ENCODE peak calls at places on chromosomes 13 and 19, in five cellular contexts. O, N, W, M and I are unnamed samples.

GRCh38 chr13:112441226-112441625 is 65.1 kb downstream of the SPACA7 start:
- DNase-seq in O (no peak), N (no peak), W (no peak), M (no peak), I (no peak)

GRCh38 chr19:53989600-53990533 is 1.6 kb upstream of the CACNG6 start:
- DNase-seq in O (no peak), N (no peak), W (no peak), M (no peak), I (peak; percentile 77)

GRCh38 chr19:6697291-6697690 is 23.2 kb downstream of the C3 start:
- DNase-seq in O (no peak), N (no peak), W (no peak), M (no peak), I (no peak)

GRCh38 chr13:45267215-45267614 is 66.4 kb upstream of the KCTD4 start:
- DNase-seq in O (no peak), N (no peak), W (no peak), M (no peak), I (no peak)

GRCh38 chr13:93736909-93737308 is 510.3 kb downstream of the GPC6 start:
- DNase-seq in O (no peak), N (no peak), W (no peak), M (peak; percentile 10), I (no peak)

GRCh38 chr13:110214637-110215036 is 92.3 kb downstream of the COL4A1 start:
- DNase-seq in O (peak; percentile 56), N (no peak), W (no peak), M (no peak), I (no peak)

GRCh38 chr19:46546194-46546896 is 50.7 kb upstream of the PNMA8B start:
- DNase-seq in O (peak; percentile 14), N (no peak), W (no peak), M (peak; percentile 31), I (no peak)

GRCh38 chr19:5137571-5138124 is 168.7 kb downstream of the KDM4B start:
- DNase-seq in O (no peak), N (no peak), W (no peak), M (no peak), I (no peak)

GRCh38 chr19:15587663-15588062 is 27.4 kb upstream of the CYP4F8 start:
- DNase-seq in O (no peak), N (no peak), W (no peak), M (no peak), I (no peak)

GRCh38 chr13:45941261-45941660 is 89.7 kb upstream of the SIAH3 start:
- DNase-seq in O (no peak), N (no peak), W (no peak), M (no peak), I (no peak)

GRCh38 chr13:110135977-110136597 is 170.9 kb downstream of the COL4A1 start:
- DNase-seq in O (no peak), N (no peak), W (no peak), M (no peak), I (no peak)

GRCh38 chr19:14381689-14382474 is 638 bp downstream of the ADGRE5 start:
- DNase-seq in O (peak; percentile 20), N (peak; percentile 42), W (no peak), M (no peak), I (peak; percentile 43)

GRCh38 chr13:46347277-46347676 is 39.8 kb downstream of the RUBCNL start:
- DNase-seq in O (no peak), N (no peak), W (no peak), M (no peak), I (no peak)

GRCh38 chr19:43789029-43789428 is 8.3 kb upstream of the KCNN4 start:
- DNase-seq in O (peak; percentile 56), N (no peak), W (no peak), M (no peak), I (no peak)

GRCh38 chr13:113002206-113002821 is 33.3 kb downstream of the MCF2L start:
- DNase-seq in O (no peak), N (no peak), W (no peak), M (no peak), I (no peak)

GRCh38 chr13:110454227-110454859 is 107.2 kb downstream of the RAB20 start:
- DNase-seq in O (no peak), N (no peak), W (no peak), M (no peak), I (no peak)

GRCh38 chr19:30897034-30897433 is 452.2 kb downstream of the TSHZ3 start:
- DNase-seq in O (no peak), N (no peak), W (no peak), M (no peak), I (no peak)

GRCh38 chr19:56712609-56713008 is 41.1 kb upstream of the ZNF835 start:
- DNase-seq in O (no peak), N (no peak), W (no peak), M (no peak), I (no peak)

GRCh38 chr13:24280722-24281121 is 28.7 kb upstream of the C1QTNF9 start:
- DNase-seq in O (peak; percentile 20), N (no peak), W (no peak), M (no peak), I (no peak)

GRCh38 chr13:33637978-33638743 is 179.8 kb upstream of the RFC3 start:
- DNase-seq in O (peak; percentile 49), N (no peak), W (no peak), M (no peak), I (peak; percentile 73)

DNA sequence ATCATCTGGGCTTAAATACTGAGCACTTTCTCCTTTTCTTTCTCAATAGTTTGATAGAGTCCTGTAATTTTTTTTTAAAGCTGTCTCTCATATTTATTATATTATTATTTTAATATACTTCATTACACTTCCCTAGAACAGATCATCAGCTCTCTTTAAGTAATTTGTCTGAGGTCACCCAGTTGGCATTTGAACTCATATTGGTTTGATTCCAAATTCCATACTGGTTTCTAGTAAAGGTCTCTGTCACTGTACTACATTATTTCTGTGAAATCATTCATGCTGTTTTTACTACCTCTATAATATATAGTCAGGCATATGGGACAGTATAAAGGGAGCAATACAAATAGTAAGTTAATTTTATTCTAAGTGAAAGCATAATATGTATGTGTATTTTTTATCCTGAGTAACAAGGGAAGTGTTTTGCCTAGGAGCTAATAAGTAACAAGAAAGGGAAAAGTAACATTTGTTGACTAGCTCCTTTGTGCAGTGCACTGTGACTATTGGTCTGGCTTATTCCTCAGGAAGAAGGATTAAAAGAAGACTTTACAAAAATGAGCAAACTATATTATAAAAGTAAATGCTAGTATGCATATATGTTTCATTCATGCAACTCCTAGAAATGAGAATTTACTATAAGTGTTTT is 14.3 kb downstream of the LPAR6 start:
- DNase-seq in O (peak; percentile 18), N (no peak), W (no peak), M (no peak), I (no peak)
- H3K4me3 ChIP-seq in O (no peak overlapping the region), N (no peak overlapping the region), W (no peak overlapping the region), M (no peak overlapping the region), I (no peak overlapping the region)

GRCh38 chr19:12374026-12374425 is 8.5 kb upstream of the ZNF442 start:
- DNase-seq in O (no peak), N (no peak), W (no peak), M (no peak), I (no peak)

GRCh38 chr19:12380444-12380737 is 14.9 kb upstream of the ZNF442 start:
- DNase-seq in O (no peak), N (no peak), W (no peak), M (no peak), I (no peak)

DNA sequence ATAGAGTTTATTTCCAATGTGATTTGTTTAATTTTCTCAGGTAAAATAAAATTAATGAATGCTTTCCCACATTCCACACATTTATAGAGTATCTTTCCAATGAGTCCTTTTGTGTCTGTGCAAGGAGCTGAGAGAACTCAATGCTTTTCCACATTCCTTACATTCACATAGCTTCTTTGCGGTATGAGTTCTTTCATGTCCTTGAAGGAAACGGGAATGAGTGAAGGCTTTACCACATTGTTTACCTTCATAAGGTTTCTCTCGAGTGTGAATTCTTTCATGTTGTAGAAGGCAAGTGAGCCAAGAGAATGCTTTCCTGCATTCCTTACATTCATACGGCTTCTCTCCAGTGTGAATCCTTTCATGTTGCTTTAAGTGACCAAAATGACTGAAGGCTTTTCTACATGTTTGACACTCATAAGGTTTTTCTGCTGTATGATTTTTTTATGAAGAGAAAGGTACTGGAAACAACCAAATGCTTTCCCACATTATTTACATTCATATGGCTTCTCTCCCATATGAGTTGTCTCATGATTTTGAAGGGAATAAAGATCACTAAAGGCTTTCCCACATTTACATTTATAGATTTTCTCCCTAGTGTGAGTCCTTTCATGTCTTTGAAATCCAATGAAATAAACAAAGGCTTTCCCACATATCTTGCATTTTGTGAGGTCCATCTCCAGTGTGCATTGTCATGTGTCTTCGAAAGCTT is 14.4 kb upstream of the ZNF442 start:
- DNase-seq in O (no peak), N (no peak), W (no peak), M (no peak), I (no peak)
- H3K9me3 ChIP-seq in O (peaks cover 30% of the 10 kb centered on the region), N (peaks cover 8% of the 10 kb centered on the region), W (peaks cover 35% of the 10 kb centered on the region), M (no peaks in the 10 kb centered on the region), I (peaks cover 51% of the 10 kb centered on the region)

GRCh38 chr13:80341771-80342271 is 895 bp upstream of the SPRY2 start:
- DNase-seq in O (peak; percentile 43), N (no peak), W (no peak), M (peak; percentile 40), I (peak; percentile 15)
- H3K4me3 ChIP-seq in O (peak overlapping the region; percentile 88), N (peak overlapping the region; percentile 73), W (peak overlapping the region; percentile 95), M (peak overlapping the region; percentile 88), I (peak overlapping the region; percentile 87)

DNA sequence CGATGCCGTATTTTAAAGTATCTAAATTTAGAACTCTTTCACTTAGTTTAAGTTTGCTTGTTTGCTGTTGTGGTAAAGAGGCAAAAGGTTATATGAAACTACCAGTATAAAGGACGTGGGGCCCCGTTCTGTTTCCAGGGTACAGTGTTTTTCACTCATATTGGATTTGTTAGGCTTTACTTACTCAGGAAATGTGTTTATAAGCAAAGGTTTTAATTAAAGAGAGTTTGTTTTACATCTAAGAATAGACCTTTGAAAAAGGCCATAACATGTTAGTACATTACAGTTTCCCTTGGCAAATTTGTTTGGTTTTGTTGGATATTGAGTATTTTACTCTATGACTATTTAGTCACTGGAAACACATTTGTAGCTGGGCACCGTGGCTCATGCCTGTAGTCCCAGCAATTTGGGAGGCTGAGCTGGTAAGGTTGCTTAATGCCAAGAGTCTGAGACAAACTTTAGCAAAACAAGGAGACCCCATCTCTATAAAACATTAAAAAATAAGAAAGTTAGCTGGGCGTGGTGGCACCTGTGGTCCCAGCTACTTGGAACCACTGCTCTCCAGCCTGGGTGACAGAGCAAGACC is 7.1 kb downstream of the DGKH start:
- DNase-seq in O (no peak), N (no peak), W (no peak), M (no peak), I (peak; percentile 16)
- H3K9me3 ChIP-seq in O (no peaks in the 10 kb centered on the region), N (no peaks in the 10 kb centered on the region), W (peaks cover 3% of the 10 kb centered on the region), M (no peaks in the 10 kb centered on the region), I (no peaks in the 10 kb centered on the region)

GRCh38 chr19:38975861-38976271 is 324 bp upstream of the FBXO17 start:
- DNase-seq in O (peak; percentile 31), N (no peak), W (no peak), M (peak; percentile 8), I (no peak)
- H3K4me3 ChIP-seq in O (peak overlapping the region; percentile 56), N (peak overlapping the region; percentile 46), W (peak overlapping the region; percentile 74), M (peak overlapping the region; percentile 61), I (peak overlapping the region; percentile 70)

DNA sequence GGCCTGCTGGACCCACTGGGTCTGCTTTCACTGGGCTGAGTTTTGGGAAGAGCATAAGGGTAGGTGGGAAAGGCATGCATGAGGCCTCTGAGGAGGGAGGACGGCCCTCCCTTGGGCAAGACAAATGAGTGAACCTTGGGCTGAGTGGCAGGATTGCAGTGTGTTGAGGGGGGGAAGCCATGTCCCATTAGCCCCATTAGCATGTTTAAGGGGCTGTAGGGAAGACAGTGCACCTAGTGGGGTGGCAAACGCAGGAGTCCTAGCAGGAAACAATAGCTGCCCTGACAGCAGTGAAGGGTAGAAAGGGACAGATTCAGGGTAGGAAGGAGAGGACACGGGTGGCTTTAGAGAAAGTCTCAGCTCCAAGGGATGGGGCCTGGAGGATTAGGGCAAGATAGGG is 3.1 kb upstream of the ZBTB45 start:
- DNase-seq in O (no peak), N (no peak), W (no peak), M (no peak), I (no peak)
- H3K9me3 ChIP-seq in O (no peaks in the 10 kb centered on the region), N (no peaks in the 10 kb centered on the region), W (no peaks in the 10 kb centered on the region), M (no peaks in the 10 kb centered on the region), I (no peaks in the 10 kb centered on the region)

GRCh38 chr13:51562011-51562671 is 22.1 kb upstream of the WDFY2 start:
- DNase-seq in O (no peak), N (no peak), W (no peak), M (no peak), I (no peak)
- H3K4me3 ChIP-seq in O (no peak overlapping the region), N (no peak overlapping the region), W (no peak overlapping the region), M (no peak overlapping the region), I (no peak overlapping the region)